ENCODE peak calls at places on chromosomes 5 and 9, in four cellular contexts. T is fibroblast of villous mesenchyme, Q is spleen, H is HepG2. X is an unnamed sample.

GRCh38 chr5:169836835-169837234 is 143.5 kb downstream of the INSYN2B start:
- DNase-seq in Q (no peak), T (no peak), H (no peak), X (no peak)

GRCh38 chr9:107612136-107612535 is 122.6 kb upstream of the KLF4 start:
- DNase-seq in T (peak), Q (peak), H (no peak), X (peak)

GRCh38 chr5:81708889-81709288 is 42.0 kb downstream of the SSBP2 start:
- DNase-seq in T (no peak), H (no peak), Q (no peak), X (no peak)

GRCh38 chr9:4315582-4316215 is 15.8 kb upstream of the GLIS3 start:
- DNase-seq in H (peak), T (peak), Q (peak), X (peak)

GRCh38 chr9:15404171-15404570 is 18.5 kb upstream of the SNAPC3 start:
- DNase-seq in Q (no peak), H (no peak), T (no peak), X (no peak)

GRCh38 chr9:111961011-111961410 is 64.4 kb downstream of the UGCG start:
- DNase-seq in H (no peak), Q (no peak), T (peak), X (no peak)

GRCh38 chr9:109745335-109746283 is 34.4 kb upstream of the PALM2AKAP2 start:
- DNase-seq in T (peak), H (no peak), Q (no peak), X (peak)

GRCh38 chr9:14314424-14314928 is 535 bp upstream of the NFIB start:
- DNase-seq in T (peak), Q (no peak), H (peak), X (peak)

GRCh38 chr5:71767661-71768060 is 48.6 kb downstream of the CARTPT start:
- DNase-seq in H (no peak), T (no peak), Q (no peak), X (no peak)

GRCh38 chr5:109327572-109327971 is 82.2 kb downstream of the PJA2 start:
- DNase-seq in T (no peak), Q (no peak), H (no peak), X (no peak)

GRCh38 chr5:38381361-38381760 is 123.0 kb downstream of the EGFLAM start:
- DNase-seq in Q (no peak), T (no peak), H (no peak), X (peak)

GRCh38 chr9:110183208-110184145 is 24.5 kb downstream of the C9orf152 start:
- DNase-seq in Q (no peak), T (peak), H (peak), X (peak)

GRCh38 chr9:800561-800960 is 40.9 kb upstream of the DMRT1 start:
- DNase-seq in H (no peak), T (no peak), Q (no peak), X (no peak)

GRCh38 chr9:98315551-98316060 is 60.2 kb upstream of the TBC1D2 start:
- DNase-seq in H (peak), Q (peak), T (peak), X (peak)

GRCh38 chr9:106621299-106621920 is 241.6 kb upstream of the ZNF462 start:
- DNase-seq in H (no peak), Q (no peak), T (peak), X (peak)

GRCh38 chr9:23621924-23622323 is 204.1 kb downstream of the ELAVL2 start:
- DNase-seq in T (no peak), Q (no peak), H (no peak), X (no peak)

GRCh38 chr5:35698057-35698808 is 80.6 kb downstream of the SPEF2 start:
- DNase-seq in H (no peak), Q (no peak), T (no peak), X (no peak)

GRCh38 chr9:123377211-123377971 is 21.4 kb downstream of the CRB2 start:
- DNase-seq in Q (no peak), H (no peak), T (peak), X (no peak)

GRCh38 chr5:33272288-33272687 is 168.5 kb upstream of the TARS1 start:
- DNase-seq in T (peak), H (no peak), Q (no peak), X (peak)

DNA sequence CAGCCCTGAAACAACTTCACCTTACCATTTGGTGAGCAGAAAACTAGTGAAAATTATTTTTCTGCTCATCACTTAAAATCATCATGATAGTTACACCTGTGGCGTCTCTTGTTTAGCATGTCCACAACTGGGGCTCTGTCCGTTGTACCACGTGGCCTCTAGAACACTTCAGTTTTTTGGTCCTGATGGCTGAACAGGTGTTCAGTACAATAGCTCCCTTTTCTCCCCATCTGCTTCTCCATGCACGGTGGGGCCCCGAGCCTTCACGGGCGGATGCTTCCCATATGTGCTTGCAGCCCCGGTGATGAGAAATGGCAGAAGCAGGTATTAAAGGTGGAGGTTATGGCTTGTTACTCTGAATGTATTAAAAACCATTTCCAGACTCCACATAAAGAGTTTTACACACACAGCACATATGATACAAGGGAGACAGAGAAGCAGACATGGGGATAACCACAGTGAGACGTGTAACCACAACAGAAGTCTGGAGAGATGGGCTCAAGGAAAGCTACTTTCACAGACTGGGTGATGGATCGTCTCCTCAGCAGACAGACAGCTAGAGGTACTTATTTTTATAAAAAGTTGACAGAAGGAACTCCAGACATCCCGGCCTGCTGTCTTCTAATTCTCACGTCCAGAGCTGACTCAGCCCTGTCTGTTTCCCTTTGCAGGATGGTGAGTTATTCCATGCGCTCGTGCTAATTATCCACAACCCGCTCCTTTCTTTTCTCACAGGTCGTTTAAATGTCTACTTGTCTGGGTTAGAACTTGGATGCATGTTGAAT is 304.3 kb downstream of the CWC27 start:
- DNase-seq in H (no peak), Q (peak), T (peak), X (peak)
- H3K4me3 ChIP-seq in H (no peak), Q (no peak), T (no peak), X (no peak)

DNA sequence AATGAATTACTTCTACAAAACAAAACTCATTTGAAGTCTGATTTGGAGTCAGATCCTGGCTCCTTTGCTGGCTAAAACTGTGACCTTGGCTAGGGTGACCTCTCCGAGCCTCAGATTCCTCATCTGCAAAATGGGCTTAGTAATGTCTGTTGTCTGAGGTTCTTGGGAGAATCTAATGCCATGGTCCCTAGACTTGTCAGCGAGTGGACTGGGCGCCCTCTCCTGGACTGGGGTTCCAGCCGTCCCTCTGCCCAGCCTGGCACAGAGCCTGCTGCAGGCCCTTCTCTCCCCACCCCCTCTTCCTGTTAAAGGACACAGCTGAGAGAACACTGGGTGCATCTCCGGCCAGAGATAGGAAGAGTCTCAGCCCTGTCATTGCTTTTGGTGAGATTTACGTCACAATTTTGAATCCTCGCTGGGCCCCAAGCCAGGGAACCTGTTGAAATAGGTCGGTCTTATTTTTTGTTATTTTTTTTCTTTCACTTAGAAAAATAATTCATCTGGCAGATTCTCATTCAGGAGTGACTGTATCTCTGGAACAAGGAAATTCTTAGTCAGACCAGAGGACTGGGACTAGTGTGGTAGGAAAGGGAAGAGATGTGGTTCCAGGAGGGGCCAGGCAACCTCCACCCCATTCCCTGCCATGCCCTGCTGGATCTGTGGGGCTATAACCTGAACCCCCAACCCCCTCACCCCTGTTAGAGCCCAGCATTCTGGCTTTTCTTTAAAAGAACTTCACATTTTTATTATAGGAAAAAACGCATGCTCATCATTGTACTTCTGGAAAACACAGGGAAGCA is 48.2 kb upstream of the RPL26L1 start:
- DNase-seq in T (peak), H (peak), Q (peak), X (peak)
- TF ChIP-seq CTCF in T (peak), H (peak), Q (peak), X (peak)

GRCh38 chr9:2560175-2560574 is 61.4 kb upstream of the VLDLR start:
- DNase-seq in H (no peak), T (no peak), Q (no peak), X (no peak)
- H3K4me3 ChIP-seq in H (no peak), T (no peak), Q (no peak), X (no peak)

GRCh38 chr5:128838631-128839030 is 126.7 kb upstream of the SLC27A6 start:
- DNase-seq in T (no peak), H (no peak), Q (no peak), X (no peak)

GRCh38 chr5:128850049-128850448 is 115.2 kb upstream of the SLC27A6 start:
- DNase-seq in Q (no peak), T (no peak), H (no peak), X (no peak)

GRCh38 chr5:128842241-128842640 is 123.0 kb upstream of the SLC27A6 start:
- DNase-seq in H (no peak), Q (no peak), T (peak), X (no peak)

DNA sequence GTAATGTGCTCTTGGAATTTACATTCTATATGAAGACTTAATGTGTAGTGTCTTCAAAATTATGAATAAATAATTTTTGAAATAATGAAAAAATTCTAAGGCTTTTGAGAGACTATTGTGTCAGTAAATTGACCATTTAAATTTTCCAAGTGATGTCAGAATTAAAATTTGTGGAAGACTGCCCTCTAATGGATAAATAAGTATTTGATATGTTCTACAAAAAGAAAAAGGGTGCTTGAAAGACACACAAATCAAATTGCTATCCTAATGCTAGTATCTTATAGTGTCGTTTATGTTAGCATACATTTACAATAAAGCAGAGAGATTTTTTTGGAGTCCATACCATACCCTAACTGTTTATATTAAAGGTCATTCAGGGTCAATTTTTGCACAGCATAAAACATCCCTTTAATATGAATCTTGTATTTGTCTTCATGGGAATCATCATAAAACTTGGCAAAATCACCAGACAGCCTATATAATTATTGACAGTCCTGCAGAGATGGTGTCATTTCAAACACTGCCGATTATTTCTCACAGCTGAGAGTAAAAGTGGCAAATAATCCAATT is 120.8 kb upstream of the SLC27A6 start:
- DNase-seq in H (no peak), Q (no peak), T (peak), X (no peak)
- TF ChIP-seq CTCF in H (no peak), Q (no peak), T (peak), X (no peak)

DNA sequence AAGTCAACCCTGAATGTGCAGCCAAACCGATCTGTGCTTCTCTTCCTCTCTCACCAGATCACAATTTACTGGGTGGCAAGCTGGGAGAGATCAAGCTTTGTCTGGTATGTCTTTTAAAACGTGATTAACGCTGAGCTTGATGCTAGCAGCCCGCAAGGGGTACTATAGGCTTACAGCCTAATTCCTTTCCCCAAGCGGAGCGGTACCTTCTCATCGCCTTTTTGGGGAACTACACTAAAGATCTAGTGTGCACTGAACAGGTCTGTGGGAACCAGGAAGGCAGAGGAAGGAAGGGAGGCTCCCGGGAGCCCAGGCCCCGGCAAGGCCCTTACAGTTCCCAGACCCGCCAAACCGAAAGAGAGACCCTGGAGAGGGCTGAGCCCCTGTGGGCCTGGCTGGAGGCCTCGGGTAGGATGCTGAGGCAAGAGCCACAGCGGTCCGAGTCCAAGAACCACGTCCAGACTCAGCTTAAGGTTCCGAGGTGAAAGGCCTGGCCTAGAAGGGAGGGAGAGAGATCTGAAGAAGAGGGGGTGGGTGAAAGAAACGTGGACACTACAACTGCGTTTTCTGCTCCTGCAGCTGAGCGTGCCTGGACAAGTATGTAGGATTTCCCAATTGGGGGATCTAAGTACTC is 2.7 kb downstream of the NR2F1-AS1 start:
- DNase-seq in T (peak), Q (no peak), H (no peak), X (no peak)
- H3K4me3 ChIP-seq in T (peak), Q (no peak), H (no peak), X (no peak)

DNA sequence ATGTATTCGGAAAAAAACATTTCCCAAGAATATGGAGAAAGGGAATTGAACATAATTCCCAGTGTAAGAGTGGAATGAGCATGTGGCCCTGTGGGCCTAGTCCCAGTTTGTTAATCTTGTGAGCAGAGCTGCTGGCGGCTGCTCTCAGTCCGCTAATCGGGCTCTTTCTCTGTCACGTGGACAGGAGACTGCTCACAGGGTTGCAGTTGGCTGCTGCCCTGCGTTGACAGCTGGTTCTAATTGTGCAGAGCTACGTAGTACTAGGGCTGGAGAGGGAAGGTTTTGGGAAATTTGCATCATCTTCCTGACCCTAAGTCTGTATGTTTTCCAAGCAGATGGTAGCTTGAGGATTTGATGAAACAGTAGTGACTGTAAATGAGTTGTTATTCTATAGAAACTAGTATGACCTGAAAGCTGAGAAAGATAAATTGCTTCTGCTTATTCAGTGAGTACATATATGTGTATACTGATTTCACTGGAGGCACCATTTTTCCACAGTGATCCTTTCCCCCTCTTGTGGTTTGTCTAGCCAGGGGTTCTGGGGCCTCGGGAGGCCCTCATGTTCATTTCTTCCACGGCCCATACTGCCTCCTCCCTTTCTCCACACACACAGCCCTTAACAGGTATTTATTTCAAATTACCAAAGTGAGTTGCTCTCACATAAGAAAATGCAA is 100.6 kb downstream of the ANGPTL2 start:
- DNase-seq in Q (no peak), T (peak), H (no peak), X (peak)
- TF ChIP-seq CTCF in Q (no peak), T (no peak), H (no peak), X (no peak)

X was measured in AG10803.